ENCODE peak calls at places on chromosomes 12 and 14, in four cellular contexts. X, Q, D and O are unnamed samples. For H3K27me3 and H3K4me1, the result is how much of the 10 kb centered on the place peaks cover.

GRCh38 chr12:3000548-3001275 is 41.5 kb downstream of the TEAD4 start:
- DNase-seq in X (no peak), Q (no peak), D (no peak), O (no peak)

GRCh38 chr14:93332032-93332852 is 594 bp downstream of the BTBD7 start:
- DNase-seq in X (peak), Q (no peak), D (peak), O (peak)

GRCh38 chr14:54599932-54600331 is 33.0 kb downstream of the SAMD4A start:
- DNase-seq in X (no peak), Q (no peak), D (no peak), O (no peak)

GRCh38 chr12:22935501-22935900 is 310.5 kb downstream of the ETNK1 start:
- DNase-seq in X (no peak), Q (no peak), D (no peak), O (no peak)

GRCh38 chr14:35878272-35879140 is 52.4 kb downstream of the BRMS1L start:
- DNase-seq in X (peak), Q (no peak), D (no peak), O (peak)

GRCh38 chr12:46920503-46920902 is 94.7 kb upstream of the SLC38A4 start:
- DNase-seq in X (no peak), Q (no peak), D (no peak), O (no peak)

GRCh38 chr14:21833836-21834235 is 160.2 kb upstream of the OR4E1 start:
- DNase-seq in X (no peak), Q (no peak), D (no peak), O (no peak)

GRCh38 chr14:59254911-59255545 is 66.6 kb downstream of the DAAM1 start:
- DNase-seq in X (no peak), Q (no peak), D (no peak), O (no peak)

GRCh38 chr12:54306925-54307731 is 6.3 kb upstream of the NFE2 start:
- DNase-seq in X (peak), Q (no peak), D (peak), O (peak)

DNA sequence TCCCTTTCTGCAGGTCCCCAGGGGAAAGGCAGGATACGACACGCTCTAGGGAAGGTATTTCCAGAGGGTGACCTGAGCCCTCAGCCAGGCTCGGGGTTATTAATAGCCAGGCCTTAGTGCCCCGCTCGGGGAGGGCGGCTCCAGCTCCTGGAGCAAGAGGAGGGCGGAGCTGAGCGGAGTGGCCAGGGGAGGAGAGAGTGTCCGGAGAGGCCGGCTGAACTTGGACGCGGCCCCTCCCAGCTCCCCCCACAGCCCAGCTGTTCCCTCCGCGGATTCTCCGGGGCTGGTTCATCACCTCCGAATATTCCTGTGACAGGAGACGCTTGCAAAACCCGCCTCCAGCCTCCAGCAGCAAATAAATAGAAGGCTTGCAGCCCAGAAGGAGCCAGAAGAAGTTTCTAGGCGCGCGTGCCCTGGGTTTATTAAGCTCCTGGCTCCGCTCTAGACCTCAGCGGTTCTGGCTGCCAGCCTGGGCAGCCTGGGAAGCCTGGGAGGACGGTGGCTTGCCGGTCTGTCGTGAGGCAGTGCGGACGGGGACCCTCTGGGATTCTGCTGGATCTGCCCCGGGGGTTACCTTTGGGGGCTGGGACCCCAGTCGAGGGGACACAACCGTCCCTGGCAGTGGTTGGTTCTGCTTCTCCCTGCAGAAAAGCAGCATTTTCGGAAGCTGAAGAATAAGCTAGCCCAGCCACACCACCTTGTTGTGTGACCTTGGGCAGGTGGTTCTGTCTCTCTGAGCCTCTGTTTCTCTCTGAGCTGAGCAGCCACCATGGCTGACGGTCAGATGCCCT is at the start of gene HSPB8:
- DNase-seq in X (peak), Q (peak), D (peak), O (peak)
- H3K4me3 ChIP-seq in X (peak), Q (peak), D (peak), O (peak)

GRCh38 chr12:57620245-57620935 is 9.2 kb downstream of the ARHGEF25 start:
- DNase-seq in X (no peak), Q (no peak), D (no peak), O (no peak)
- H3K27me3 ChIP-seq in X (under half), Q (under half), D (under half), O (under half)

GRCh38 chr12:104475269-104475668 is 18.5 kb downstream of the CHST11 start:
- DNase-seq in X (no peak), Q (no peak), D (no peak), O (no peak)

GRCh38 chr12:104473374-104473983 is 16.7 kb downstream of the CHST11 start:
- DNase-seq in X (no peak), Q (no peak), D (no peak), O (no peak)

GRCh38 chr12:104471336-104471735 is 14.6 kb downstream of the CHST11 start:
- DNase-seq in X (no peak), Q (no peak), D (no peak), O (no peak)

GRCh38 chr12:104470521-104470920 is 13.8 kb downstream of the CHST11 start:
- DNase-seq in X (no peak), Q (no peak), D (no peak), O (no peak)

GRCh38 chr12:104472748-104473147 is 16.0 kb downstream of the CHST11 start:
- DNase-seq in X (no peak), Q (no peak), D (no peak), O (no peak)
- H3K4me1 ChIP-seq in X (under half), Q (under half), D (under half), O (under half)

DNA sequence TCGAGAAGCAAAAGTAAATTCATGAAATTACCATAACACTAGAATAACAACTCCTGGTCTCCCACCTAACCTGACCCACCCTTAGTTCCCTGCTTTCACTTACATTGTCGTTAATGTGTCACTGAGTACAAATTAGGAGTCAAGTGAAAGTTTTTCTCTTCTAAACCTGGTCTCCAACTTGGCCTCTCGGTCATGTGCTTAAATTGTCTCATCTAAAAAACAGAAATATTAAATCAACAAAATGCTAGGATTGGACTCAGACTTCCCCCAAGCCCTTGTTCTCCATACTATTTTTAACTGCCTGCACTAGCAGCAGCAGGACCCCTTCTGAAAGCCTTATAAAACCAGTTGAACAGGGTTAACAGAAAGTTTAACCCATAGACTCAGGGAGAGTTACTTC is 1.8 kb upstream of the BTG1 start:
- DNase-seq in X (no peak), Q (no peak), D (no peak), O (no peak)
- H3K4me3 ChIP-seq in X (peak), Q (peak), D (no peak), O (no peak)

GRCh38 chr14:99213603-99214002 is 58.4 kb downstream of the BCL11B start:
- DNase-seq in X (no peak), Q (no peak), D (no peak), O (no peak)

GRCh38 chr14:99213101-99213500 is 58.9 kb downstream of the BCL11B start:
- DNase-seq in X (no peak), Q (no peak), D (no peak), O (peak)

GRCh38 chr14:99216191-99216590 is 55.8 kb downstream of the BCL11B start:
- DNase-seq in X (no peak), Q (no peak), D (no peak), O (no peak)

GRCh38 chr14:99215277-99215676 is 56.7 kb downstream of the BCL11B start:
- DNase-seq in X (no peak), Q (no peak), D (no peak), O (peak)

DNA sequence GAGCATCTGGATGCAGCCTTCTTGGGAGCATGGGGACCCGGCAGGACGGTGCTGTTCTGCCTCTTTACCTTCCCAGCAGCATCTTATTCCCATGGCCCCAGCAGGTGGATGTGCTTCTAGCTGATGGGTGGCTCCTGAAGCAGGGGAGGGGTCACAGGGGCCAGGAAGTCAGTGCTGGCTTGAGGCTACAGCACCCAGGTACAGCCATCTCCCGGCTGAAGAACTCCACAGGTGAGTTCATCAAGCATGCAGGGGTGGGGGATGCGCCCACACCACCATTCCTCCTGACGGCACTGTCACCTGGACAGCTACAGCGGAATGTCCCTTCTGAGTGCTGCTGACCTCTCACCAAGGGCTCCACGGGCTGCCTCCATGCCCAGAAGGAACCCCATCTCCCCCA is 57.3 kb downstream of the BCL11B start:
- DNase-seq in X (no peak), Q (no peak), D (no peak), O (peak)
- H3K27me3 ChIP-seq in X (under half), Q (under half), D (under half), O (under half)

GRCh38 chr14:72742682-72743195 is 151.2 kb downstream of the DPF3 start:
- DNase-seq in X (no peak), Q (peak), D (no peak), O (no peak)
- H3K4me1 ChIP-seq in X (under half), Q (under half), D (under half), O (under half)

GRCh38 chr12:52517888-52518287 is 2.3 kb downstream of the KRT5 start:
- DNase-seq in X (no peak), Q (peak), D (no peak), O (no peak)

GRCh38 chr12:52515319-52515646 is 4.9 kb downstream of the KRT5 start:
- DNase-seq in X (no peak), Q (peak), D (no peak), O (no peak)

GRCh38 chr12:52518574-52519469 is 1.4 kb downstream of the KRT5 start:
- DNase-seq in X (no peak), Q (peak), D (no peak), O (no peak)

GRCh38 chr12:52515927-52516831 is 4.0 kb downstream of the KRT5 start:
- DNase-seq in X (no peak), Q (peak), D (no peak), O (no peak)

GRCh38 chr12:52517005-52517835 is 3.0 kb downstream of the KRT5 start:
- DNase-seq in X (no peak), Q (peak), D (no peak), O (no peak)
- H3K4me3 ChIP-seq in X (no peak), Q (no peak), D (no peak), O (no peak)

GRCh38 chr12:109711596-109712461 is 1.8 kb upstream of the FAM222A start:
- DNase-seq in X (peak), Q (no peak), D (no peak), O (no peak)
- H3K27me3 ChIP-seq in X (under half), Q (half or more), D (under half), O (under half)

GRCh38 chr12:82058197-82058596 is 299.0 kb upstream of the PPFIA2 start:
- DNase-seq in X (no peak), Q (no peak), D (no peak), O (no peak)

GRCh38 chr12:82055391-82055790 is 296.2 kb upstream of the PPFIA2 start:
- DNase-seq in X (no peak), Q (no peak), D (no peak), O (no peak)

DNA sequence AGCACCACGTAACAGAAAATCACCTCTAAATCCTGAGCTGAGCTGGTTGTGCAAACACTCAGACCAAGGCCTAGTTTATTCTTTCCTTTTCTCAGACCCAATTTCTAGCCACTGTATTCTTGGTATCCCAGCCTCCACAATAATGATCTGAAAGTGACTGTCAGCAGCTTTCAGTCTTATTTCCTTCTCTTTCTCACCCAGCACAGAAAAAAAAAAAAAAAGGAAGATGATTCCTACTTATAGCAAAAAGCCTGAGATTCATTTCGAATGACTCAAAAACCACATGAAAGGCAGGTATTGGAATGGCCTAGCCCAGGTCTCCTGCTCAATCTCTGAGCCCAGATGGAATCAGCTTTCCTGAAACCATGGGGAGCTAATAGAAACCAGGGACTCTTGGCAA is 298.6 kb upstream of the PPFIA2 start:
- DNase-seq in X (no peak), Q (no peak), D (no peak), O (no peak)
- H3K4me1 ChIP-seq in X (under half), Q (under half), D (under half), O (under half)